ENCODE peak calls at places on chromosomes 3 and 15, in seven cellular contexts. One of them, this sample, is unnamed.

GRCh38 chr3:42698911-42699230 is 3.7 kb downstream of the HHATL start:
- DNase-seq in CD4-positive, alpha-beta memory T cell: no peak
- DNase-seq in HuH-7: no peak
- DNase-seq in pons: no peak
- DNase-seq in esophagus squamous epithelium: no peak
- DNase-seq in activated T-helper 1 cell treated with Interleukin-2 at 50 U/mL for 16 hours: no peak
- DNase-seq in amniotic stem cell: no peak
- DNase-seq in this sample: no peak

GRCh38 chr3:15292765-15293522 is 39.4 kb downstream of the SH3BP5 start:
- DNase-seq in HuH-7: no peak
- DNase-seq in esophagus squamous epithelium: no peak
- DNase-seq in amniotic stem cell: no peak
- DNase-seq in pons: no peak
- DNase-seq in activated T-helper 1 cell treated with Interleukin-2 at 50 U/mL for 16 hours: no peak
- DNase-seq in CD4-positive, alpha-beta memory T cell: no peak
- DNase-seq in this sample: peak; percentile 63

GRCh38 chr15:70318996-70319465 is 221.3 kb upstream of the TLE3 start:
- DNase-seq in pons: no peak
- DNase-seq in activated T-helper 1 cell treated with Interleukin-2 at 50 U/mL for 16 hours: no peak
- DNase-seq in esophagus squamous epithelium: no peak
- DNase-seq in HuH-7: no peak
- DNase-seq in amniotic stem cell: no peak
- DNase-seq in CD4-positive, alpha-beta memory T cell: no peak
- DNase-seq in this sample: peak; percentile 52

GRCh38 chr15:91941871-91942270 is 88.4 kb downstream of the SLCO3A1 start:
- DNase-seq in activated T-helper 1 cell treated with Interleukin-2 at 50 U/mL for 16 hours: no peak
- DNase-seq in pons: no peak
- DNase-seq in HuH-7: no peak
- DNase-seq in esophagus squamous epithelium: no peak
- DNase-seq in CD4-positive, alpha-beta memory T cell: peak; percentile 23
- DNase-seq in amniotic stem cell: no peak
- DNase-seq in this sample: peak; percentile 42

GRCh38 chr3:189962466-189962865 is 158.2 kb downstream of the P3H2 start:
- DNase-seq in esophagus squamous epithelium: no peak
- DNase-seq in activated T-helper 1 cell treated with Interleukin-2 at 50 U/mL for 16 hours: no peak
- DNase-seq in pons: peak; percentile 80
- DNase-seq in HuH-7: no peak
- DNase-seq in CD4-positive, alpha-beta memory T cell: no peak
- DNase-seq in amniotic stem cell: no peak
- DNase-seq in this sample: no peak

GRCh38 chr15:40338921-40339620 is 1.7 kb downstream of the CCDC9B start:
- DNase-seq in activated T-helper 1 cell treated with Interleukin-2 at 50 U/mL for 16 hours: no peak
- DNase-seq in amniotic stem cell: peak; percentile 74
- DNase-seq in pons: peak; percentile 92
- DNase-seq in CD4-positive, alpha-beta memory T cell: no peak
- DNase-seq in HuH-7: no peak
- DNase-seq in esophagus squamous epithelium: no peak
- DNase-seq in this sample: no peak

GRCh38 chr3:120693439-120694172 is 11.6 kb upstream of the HGD start:
- DNase-seq in CD4-positive, alpha-beta memory T cell: no peak
- DNase-seq in pons: peak; percentile 77
- DNase-seq in amniotic stem cell: no peak
- DNase-seq in HuH-7: peak; percentile 29
- DNase-seq in esophagus squamous epithelium: no peak
- DNase-seq in activated T-helper 1 cell treated with Interleukin-2 at 50 U/mL for 16 hours: no peak
- DNase-seq in this sample: peak; percentile 64

GRCh38 chr3:12049675-12050074 is 45.5 kb downstream of the SYN2 start:
- DNase-seq in activated T-helper 1 cell treated with Interleukin-2 at 50 U/mL for 16 hours: no peak
- DNase-seq in pons: no peak
- DNase-seq in amniotic stem cell: no peak
- DNase-seq in esophagus squamous epithelium: no peak
- DNase-seq in CD4-positive, alpha-beta memory T cell: no peak
- DNase-seq in HuH-7: peak; percentile 12
- DNase-seq in this sample: peak; percentile 59

GRCh38 chr15:59191855-59192237 is 14.8 kb upstream of the LDHAL6B start:
- DNase-seq in amniotic stem cell: peak; percentile 83
- DNase-seq in activated T-helper 1 cell treated with Interleukin-2 at 50 U/mL for 16 hours: no peak
- DNase-seq in pons: no peak
- DNase-seq in CD4-positive, alpha-beta memory T cell: no peak
- DNase-seq in HuH-7: no peak
- DNase-seq in esophagus squamous epithelium: no peak
- DNase-seq in this sample: peak; percentile 85

GRCh38 chr3:46276497-46277099 is 34.3 kb downstream of the CCR3 start:
- DNase-seq in pons: no peak
- DNase-seq in HuH-7: peak; percentile 82
- DNase-seq in activated T-helper 1 cell treated with Interleukin-2 at 50 U/mL for 16 hours: peak; percentile 60
- DNase-seq in esophagus squamous epithelium: no peak
- DNase-seq in amniotic stem cell: no peak
- DNase-seq in CD4-positive, alpha-beta memory T cell: peak; percentile 73
- DNase-seq in this sample: peak; percentile 3

GRCh38 chr3:65406470-65406869 is 632.2 kb downstream of the MAGI1 start:
- DNase-seq in HuH-7: peak; percentile 8
- DNase-seq in CD4-positive, alpha-beta memory T cell: no peak
- DNase-seq in pons: no peak
- DNase-seq in esophagus squamous epithelium: no peak
- DNase-seq in activated T-helper 1 cell treated with Interleukin-2 at 50 U/mL for 16 hours: no peak
- DNase-seq in amniotic stem cell: no peak
- DNase-seq in this sample: no peak

GRCh38 chr3:143412084-143412483 is 292.5 kb downstream of the CHST2 start:
- DNase-seq in HuH-7: no peak
- DNase-seq in activated T-helper 1 cell treated with Interleukin-2 at 50 U/mL for 16 hours: no peak
- DNase-seq in pons: no peak
- DNase-seq in CD4-positive, alpha-beta memory T cell: no peak
- DNase-seq in amniotic stem cell: no peak
- DNase-seq in esophagus squamous epithelium: no peak
- DNase-seq in this sample: no peak

GRCh38 chr15:94441782-94442181 is 210.4 kb downstream of the MCTP2 start:
- DNase-seq in HuH-7: no peak
- DNase-seq in CD4-positive, alpha-beta memory T cell: no peak
- DNase-seq in esophagus squamous epithelium: no peak
- DNase-seq in amniotic stem cell: no peak
- DNase-seq in activated T-helper 1 cell treated with Interleukin-2 at 50 U/mL for 16 hours: no peak
- DNase-seq in pons: no peak
- DNase-seq in this sample: no peak

GRCh38 chr3:17730318-17730967 is 12.0 kb downstream of the TBC1D5 start:
- DNase-seq in pons: no peak
- DNase-seq in amniotic stem cell: no peak
- DNase-seq in activated T-helper 1 cell treated with Interleukin-2 at 50 U/mL for 16 hours: no peak
- DNase-seq in CD4-positive, alpha-beta memory T cell: no peak
- DNase-seq in HuH-7: peak; percentile 59
- DNase-seq in esophagus squamous epithelium: no peak
- DNase-seq in this sample: peak; percentile 78

GRCh38 chr15:83062768-83063180 is 4.3 kb downstream of the BTBD1 start:
- DNase-seq in HuH-7: no peak
- DNase-seq in esophagus squamous epithelium: no peak
- DNase-seq in activated T-helper 1 cell treated with Interleukin-2 at 50 U/mL for 16 hours: no peak
- DNase-seq in CD4-positive, alpha-beta memory T cell: no peak
- DNase-seq in amniotic stem cell: no peak
- DNase-seq in pons: peak; percentile 68
- DNase-seq in this sample: no peak

GRCh38 chr3:87206070-87206469 is 21.0 kb upstream of the CHMP2B start:
- DNase-seq in amniotic stem cell: peak; percentile 42
- DNase-seq in CD4-positive, alpha-beta memory T cell: no peak
- DNase-seq in activated T-helper 1 cell treated with Interleukin-2 at 50 U/mL for 16 hours: no peak
- DNase-seq in pons: no peak
- DNase-seq in HuH-7: no peak
- DNase-seq in esophagus squamous epithelium: no peak
- DNase-seq in this sample: no peak

GRCh38 chr3:56664823-56665222 is 18.2 kb downstream of the TASOR start:
- DNase-seq in HuH-7: no peak
- DNase-seq in activated T-helper 1 cell treated with Interleukin-2 at 50 U/mL for 16 hours: no peak
- DNase-seq in amniotic stem cell: no peak
- DNase-seq in pons: no peak
- DNase-seq in CD4-positive, alpha-beta memory T cell: no peak
- DNase-seq in esophagus squamous epithelium: no peak
- DNase-seq in this sample: no peak

GRCh38 chr3:189820365-189820720 is 189.2 kb downstream of the TP63 start:
- DNase-seq in esophagus squamous epithelium: no peak
- DNase-seq in amniotic stem cell: no peak
- DNase-seq in CD4-positive, alpha-beta memory T cell: no peak
- DNase-seq in pons: no peak
- DNase-seq in activated T-helper 1 cell treated with Interleukin-2 at 50 U/mL for 16 hours: no peak
- DNase-seq in HuH-7: no peak
- DNase-seq in this sample: no peak

GRCh38 chr3:9928158-9928557 is 5.5 kb upstream of the CRELD1 start:
- DNase-seq in pons: no peak
- DNase-seq in esophagus squamous epithelium: no peak
- DNase-seq in activated T-helper 1 cell treated with Interleukin-2 at 50 U/mL for 16 hours: no peak
- DNase-seq in CD4-positive, alpha-beta memory T cell: no peak
- DNase-seq in HuH-7: no peak
- DNase-seq in amniotic stem cell: no peak
- DNase-seq in this sample: no peak

GRCh38 chr3:119294889-119295769 is 946 bp downstream of the ARHGAP31 start:
- DNase-seq in CD4-positive, alpha-beta memory T cell: peak; percentile 68
- DNase-seq in activated T-helper 1 cell treated with Interleukin-2 at 50 U/mL for 16 hours: peak; percentile 20
- DNase-seq in pons: no peak
- DNase-seq in esophagus squamous epithelium: no peak
- DNase-seq in HuH-7: peak; percentile 43
- DNase-seq in amniotic stem cell: no peak
- DNase-seq in this sample: peak; percentile 62

GRCh38 chr3:195372220-195372619 is 70.6 kb downstream of the ACAP2 start:
- DNase-seq in esophagus squamous epithelium: no peak
- DNase-seq in amniotic stem cell: no peak
- DNase-seq in pons: no peak
- DNase-seq in HuH-7: no peak
- DNase-seq in activated T-helper 1 cell treated with Interleukin-2 at 50 U/mL for 16 hours: no peak
- DNase-seq in CD4-positive, alpha-beta memory T cell: no peak
- DNase-seq in this sample: no peak

GRCh38 chr15:100264994-100265640 is 76.7 kb downstream of the ADAMTS17 start:
- DNase-seq in activated T-helper 1 cell treated with Interleukin-2 at 50 U/mL for 16 hours: no peak
- DNase-seq in pons: no peak
- DNase-seq in CD4-positive, alpha-beta memory T cell: no peak
- DNase-seq in amniotic stem cell: no peak
- DNase-seq in HuH-7: no peak
- DNase-seq in esophagus squamous epithelium: no peak
- DNase-seq in this sample: no peak

GRCh38 chr15:62922514-62922913 is 120.0 kb upstream of the TPM1 start:
- DNase-seq in esophagus squamous epithelium: no peak
- DNase-seq in pons: no peak
- DNase-seq in HuH-7: no peak
- DNase-seq in activated T-helper 1 cell treated with Interleukin-2 at 50 U/mL for 16 hours: no peak
- DNase-seq in CD4-positive, alpha-beta memory T cell: no peak
- DNase-seq in amniotic stem cell: no peak
- DNase-seq in this sample: no peak

GRCh38 chr3:45496550-45496949 is 98.0 kb upstream of the LIMD1 start:
- DNase-seq in CD4-positive, alpha-beta memory T cell: no peak
- DNase-seq in HuH-7: no peak
- DNase-seq in pons: no peak
- DNase-seq in amniotic stem cell: no peak
- DNase-seq in activated T-helper 1 cell treated with Interleukin-2 at 50 U/mL for 16 hours: no peak
- DNase-seq in esophagus squamous epithelium: no peak
- DNase-seq in this sample: peak; percentile 5

GRCh38 chr15:100849021-100849831 is 30.4 kb upstream of the ALDH1A3 start:
- DNase-seq in pons: peak; percentile 42
- DNase-seq in esophagus squamous epithelium: no peak
- DNase-seq in amniotic stem cell: no peak
- DNase-seq in CD4-positive, alpha-beta memory T cell: peak; percentile 28
- DNase-seq in activated T-helper 1 cell treated with Interleukin-2 at 50 U/mL for 16 hours: peak; percentile 9
- DNase-seq in HuH-7: no peak
- DNase-seq in this sample: peak; percentile 44

GRCh38 chr3:107670991-107671390 is 148.2 kb downstream of the BBX start:
- DNase-seq in pons: no peak
- DNase-seq in esophagus squamous epithelium: no peak
- DNase-seq in amniotic stem cell: no peak
- DNase-seq in HuH-7: no peak
- DNase-seq in CD4-positive, alpha-beta memory T cell: no peak
- DNase-seq in activated T-helper 1 cell treated with Interleukin-2 at 50 U/mL for 16 hours: no peak
- DNase-seq in this sample: peak; percentile 27

GRCh38 chr3:128970741-128971048 is 23.2 kb downstream of the CFAP92 start:
- DNase-seq in activated T-helper 1 cell treated with Interleukin-2 at 50 U/mL for 16 hours: no peak
- DNase-seq in esophagus squamous epithelium: no peak
- DNase-seq in HuH-7: no peak
- DNase-seq in pons: no peak
- DNase-seq in amniotic stem cell: no peak
- DNase-seq in CD4-positive, alpha-beta memory T cell: no peak
- DNase-seq in this sample: no peak

GRCh38 chr3:3610581-3611298 is 188.5 kb upstream of the LRRN1 start:
- DNase-seq in HuH-7: no peak
- DNase-seq in CD4-positive, alpha-beta memory T cell: no peak
- DNase-seq in activated T-helper 1 cell treated with Interleukin-2 at 50 U/mL for 16 hours: no peak
- DNase-seq in pons: no peak
- DNase-seq in amniotic stem cell: no peak
- DNase-seq in esophagus squamous epithelium: no peak
- DNase-seq in this sample: no peak

GRCh38 chr3:134768116-134768515 is 26.9 kb upstream of the EPHB1 start:
- DNase-seq in amniotic stem cell: no peak
- DNase-seq in HuH-7: no peak
- DNase-seq in CD4-positive, alpha-beta memory T cell: no peak
- DNase-seq in pons: no peak
- DNase-seq in activated T-helper 1 cell treated with Interleukin-2 at 50 U/mL for 16 hours: no peak
- DNase-seq in esophagus squamous epithelium: no peak
- DNase-seq in this sample: no peak

GRCh38 chr3:155088705-155089380 is 8.7 kb downstream of the MME start:
- DNase-seq in esophagus squamous epithelium: no peak
- DNase-seq in pons: no peak
- DNase-seq in amniotic stem cell: no peak
- DNase-seq in HuH-7: no peak
- DNase-seq in CD4-positive, alpha-beta memory T cell: no peak
- DNase-seq in activated T-helper 1 cell treated with Interleukin-2 at 50 U/mL for 16 hours: no peak
- DNase-seq in this sample: no peak

GRCh38 chr3:125479091-125479490 is 40.9 kb downstream of the SNX4 start:
- DNase-seq in CD4-positive, alpha-beta memory T cell: no peak
- DNase-seq in activated T-helper 1 cell treated with Interleukin-2 at 50 U/mL for 16 hours: no peak
- DNase-seq in HuH-7: no peak
- DNase-seq in pons: no peak
- DNase-seq in esophagus squamous epithelium: no peak
- DNase-seq in amniotic stem cell: no peak
- DNase-seq in this sample: no peak

GRCh38 chr3:179542375-179542774 is 20.4 kb upstream of the ACTL6A start:
- DNase-seq in esophagus squamous epithelium: no peak
- DNase-seq in amniotic stem cell: no peak
- DNase-seq in HuH-7: no peak
- DNase-seq in CD4-positive, alpha-beta memory T cell: no peak
- DNase-seq in activated T-helper 1 cell treated with Interleukin-2 at 50 U/mL for 16 hours: no peak
- DNase-seq in pons: no peak
- DNase-seq in this sample: no peak

GRCh38 chr3:188792788-188793187 is 379.0 kb upstream of the TPRG1 start:
- DNase-seq in amniotic stem cell: no peak
- DNase-seq in activated T-helper 1 cell treated with Interleukin-2 at 50 U/mL for 16 hours: no peak
- DNase-seq in HuH-7: peak; percentile 28
- DNase-seq in esophagus squamous epithelium: no peak
- DNase-seq in CD4-positive, alpha-beta memory T cell: no peak
- DNase-seq in pons: peak; percentile 62
- DNase-seq in this sample: peak; percentile 16